ENCODE peak calls at places on chromosomes 4 and X, in five cellular contexts. R is activated T-cell treated with anti-CD3 and anti-CD28 coated beads for 48 hours; Z is GM12865; S is naive thymus-derived CD8-positive, alpha-beta T cell; F is COR-L47. O is an unnamed sample.

GRCh38 chr4:174332741-174333493 is 49.2 kb downstream of the CEP44 start:
- DNase-seq in F (no peak), R (no peak), Z (no peak), S (no peak), O (no peak)

GRCh38 chr4:70749313-70749712 is 27.5 kb downstream of the RUFY3 start:
- DNase-seq in F (no peak), S (no peak), Z (peak; percentile 43), R (no peak), O (peak; percentile 22)

GRCh38 chr4:81470456-81471327 is 1.0 kb downstream of the RASGEF1B start:
- DNase-seq in Z (no peak), F (peak; percentile 26), R (peak; percentile 17), S (peak; percentile 51), O (peak; percentile 19)

GRCh38 chr4:121698119-121698732 is 1.4 kb upstream of the ANXA5 start:
- DNase-seq in Z (no peak), S (no peak), R (no peak), F (no peak), O (no peak)

GRCh38 chrX:136781180-136781797 is 557 bp upstream of the ARHGEF6 start:
- DNase-seq in S (no peak), R (no peak), Z (no peak), F (no peak), O (no peak)

GRCh38 chr4:128780688-128781087 is 28.8 kb upstream of the JADE1 start:
- DNase-seq in Z (no peak), R (no peak), S (no peak), F (no peak), O (no peak)

GRCh38 chr4:30362436-30362835 is 357.7 kb upstream of the PCDH7 start:
- DNase-seq in S (no peak), F (no peak), Z (no peak), R (no peak), O (no peak)

GRCh38 chr4:113539408-113539807 is 222.1 kb downstream of the CAMK2D start:
- DNase-seq in S (no peak), R (peak; percentile 12), F (no peak), Z (no peak), O (no peak)

GRCh38 chrX:115038406-115038805 is 21.0 kb upstream of the IL13RA2 start:
- DNase-seq in Z (no peak), S (no peak), R (no peak), F (no peak), O (no peak)

GRCh38 chr4:84235131-84235530 is 264.0 kb downstream of the NKX6-1 start:
- DNase-seq in Z (no peak), F (no peak), S (no peak), R (no peak), O (no peak)

GRCh38 chr4:102352774-102353173 is 7.5 kb upstream of the SLC39A8 start:
- DNase-seq in F (no peak), R (no peak), S (no peak), Z (no peak), O (no peak)

GRCh38 chr4:82851902-82852750 is 38.8 kb downstream of the SEC31A start:
- DNase-seq in Z (peak; percentile 44), R (no peak), S (peak; percentile 8), F (peak; percentile 3), O (peak; percentile 9)

GRCh38 chr4:113961322-113961698 is 18.1 kb downstream of the ARSJ start:
- DNase-seq in S (no peak), Z (no peak), R (no peak), F (no peak), O (no peak)

GRCh38 chr4:173264245-173264959 is 69.8 kb downstream of the HMGB2 start:
- DNase-seq in F (peak; percentile 87), S (peak; percentile 26), Z (peak; percentile 66), R (no peak), O (no peak)

GRCh38 chr4:153115322-153116100 is 88.7 kb upstream of the TRIM2 start:
- DNase-seq in F (no peak), Z (peak; percentile 72), S (peak; percentile 83), R (peak; percentile 58), O (peak; percentile 16)

GRCh38 chr4:94758141-94758699 is 465 bp downstream of the BMPR1B start:
- DNase-seq in S (no peak), Z (no peak), F (peak; percentile 19), R (peak; percentile 3), O (no peak)

GRCh38 chrX:22481436-22481835 is 208.7 kb downstream of the CBLL2 start:
- DNase-seq in Z (no peak), R (no peak), S (no peak), F (no peak), O (no peak)

GRCh38 chr4:186807131-186807530 is 83.5 kb upstream of the FAT1 start:
- DNase-seq in R (no peak), S (no peak), Z (no peak), F (no peak), O (no peak)

O was measured in GM20000.